ENCODE peak calls at places on chromosomes 12 and 14, in five cellular contexts. I is IMR-90, A is sigmoid colon, S is H7, N is aorta. G is an unnamed sample.

GRCh38 chr12:62860501-62861156 is 74.3 kb downstream of the PPM1H start:
- DNase-seq in I (peak), S (no peak), A (no peak), N (no peak), G (no peak)

GRCh38 chr12:95548056-95548538 is 3.2 kb downstream of the USP44 start:
- DNase-seq in S (peak), N (peak), I (no peak), A (peak), G (peak)

GRCh38 chr14:21024668-21025373 is at the start of gene NDRG2:
- DNase-seq in I (no peak), A (peak), S (peak), N (peak), G (peak)

GRCh38 chr14:80522936-80523335 is 311.6 kb upstream of the DIO2 start:
- DNase-seq in S (no peak), A (no peak), N (no peak), I (peak), G (no peak)

GRCh38 chr14:92914087-92914656 is 8.8 kb upstream of the CHGA start:
- DNase-seq in S (peak), I (peak), A (no peak), N (no peak), G (no peak)

GRCh38 chr12:106189341-106189740 is 50.6 kb upstream of the NUAK1 start:
- DNase-seq in N (no peak), S (peak), A (no peak), I (no peak), G (no peak)

GRCh38 chr12:110312581-110313360 is 31.7 kb downstream of the ATP2A2 start:
- DNase-seq in S (no peak), N (no peak), A (peak), I (peak), G (no peak)

GRCh38 chr12:23980826-23981225 is 31.4 kb upstream of the SOX5 start:
- DNase-seq in A (no peak), I (no peak), N (no peak), S (no peak), G (no peak)

GRCh38 chr12:124848621-124849380 is 14.9 kb downstream of the SCARB1 start:
- DNase-seq in S (no peak), A (no peak), N (no peak), I (no peak), G (no peak)

GRCh38 chr12:57868870-57869609 is 22.5 kb upstream of the CTDSP2 start:
- DNase-seq in N (peak), S (peak), A (peak), I (no peak), G (no peak)

GRCh38 chr12:49680075-49680474 is 27.1 kb downstream of the FMNL3 start:
- DNase-seq in N (no peak), A (no peak), I (no peak), S (no peak), G (no peak)

GRCh38 chr14:19874842-19875241 is at the start of gene OR4K2:
- DNase-seq in I (no peak), A (no peak), N (no peak), S (no peak), G (no peak)

GRCh38 chr14:75138492-75138891 is 11.6 kb upstream of the NEK9 start:
- DNase-seq in S (no peak), A (no peak), N (no peak), I (no peak), G (no peak)

GRCh38 chr14:50044040-50044651 is 72.2 kb downstream of the VCPKMT start:
- DNase-seq in I (no peak), N (no peak), S (no peak), A (no peak), G (no peak)

GRCh38 chr12:110677206-110677911 is 11.6 kb downstream of the HVCN1 start:
- DNase-seq in N (no peak), I (no peak), S (peak), A (no peak), G (no peak)

GRCh38 chr12:122889658-122890561 is 6.0 kb downstream of the VPS37B start:
- DNase-seq in I (no peak), A (no peak), S (peak), N (no peak), G (no peak)

GRCh38 chr14:105187116-105187515 is 6.0 kb upstream of the NUDT14 start:
- DNase-seq in I (no peak), N (no peak), S (no peak), A (no peak), G (no peak)

GRCh38 chr12:63410197-63410596 is 258.1 kb downstream of the DPY19L2 start:
- DNase-seq in I (no peak), S (no peak), N (no peak), A (no peak), G (no peak)

GRCh38 chr14:85572845-85573244 is 42.9 kb downstream of the FLRT2 start:
- DNase-seq in I (peak), A (no peak), S (no peak), N (no peak), G (no peak)

GRCh38 chr14:30143617-30144016 is 216.0 kb upstream of the PRKD1 start:
- DNase-seq in N (no peak), A (no peak), I (peak), S (no peak), G (no peak)

GRCh38 chr14:100881211-100882025 is 22.1 kb downstream of the RTL1 start:
- DNase-seq in I (no peak), N (peak), A (no peak), S (no peak), G (no peak)

GRCh38 chr12:30166416-30166815 is 382.7 kb upstream of the TMTC1 start:
- DNase-seq in N (no peak), A (no peak), I (no peak), S (no peak), G (no peak)

GRCh38 chr12:30164937-30165336 is 381.2 kb upstream of the TMTC1 start:
- DNase-seq in A (no peak), N (no peak), I (no peak), S (no peak), G (no peak)

GRCh38 chr12:30169839-30170591 is 386.3 kb upstream of the TMTC1 start:
- DNase-seq in N (no peak), I (no peak), S (peak), A (no peak), G (no peak)
- H3K4me3 ChIP-seq in N (no peak), I (no peak), S (peak), A (no peak), G (no peak)

DNA sequence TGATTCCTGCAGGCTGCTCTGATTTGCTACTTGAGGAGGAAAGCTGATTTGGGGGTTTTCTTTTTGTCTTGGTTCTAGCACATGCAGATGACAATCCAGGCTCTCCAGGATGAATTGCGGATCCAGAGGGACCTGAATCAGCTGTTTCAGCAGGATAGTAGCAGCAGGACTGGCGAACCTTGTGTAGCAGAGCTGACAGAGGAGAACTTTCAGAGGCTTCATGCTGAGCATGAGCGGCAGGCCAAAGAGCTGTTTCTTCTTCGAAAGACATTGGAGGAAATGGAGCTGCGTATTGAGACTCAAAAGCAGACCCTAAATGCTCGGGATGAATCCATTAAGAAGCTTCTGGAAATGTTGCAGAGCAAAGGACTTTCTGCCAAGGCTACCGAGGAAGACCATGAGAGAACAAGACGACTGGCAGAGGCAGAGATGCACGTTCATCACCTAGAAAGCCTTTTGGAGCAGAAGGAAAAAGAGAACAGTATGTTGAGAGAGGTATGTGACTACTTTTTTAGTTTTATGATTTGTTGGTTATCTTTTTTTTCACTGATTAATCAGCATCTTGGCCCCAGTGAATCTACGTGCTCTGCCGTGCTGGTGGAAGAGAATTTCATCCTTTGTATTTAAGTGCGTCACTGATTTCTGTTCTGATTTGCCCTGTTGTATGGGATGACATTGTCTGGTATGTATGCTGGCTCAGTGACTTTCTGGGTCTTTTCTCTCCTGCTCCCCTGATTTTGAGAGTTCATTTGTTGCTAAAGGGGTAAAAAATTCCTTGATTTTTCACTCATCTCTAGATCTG is 92.3 kb downstream of the ERC1 start:
- DNase-seq in I (no peak), N (no peak), S (no peak), A (no peak), G (no peak)
- H3K4me3 ChIP-seq in I (no peak), N (no peak), S (no peak), A (peak), G (peak)

GRCh38 chr12:52119398-52120254 is 40.1 kb downstream of the SMIM41 start:
- DNase-seq in A (no peak), N (no peak), S (peak), I (no peak), G (no peak)
- H3K4me3 ChIP-seq in A (no peak), N (no peak), S (peak), I (no peak), G (no peak)

GRCh38 chr14:94770815-94771190 is 890 bp upstream of the GSC start:
- DNase-seq in A (no peak), S (no peak), I (no peak), N (no peak), G (no peak)

GRCh38 chr14:94771906-94772468 is 2.1 kb upstream of the GSC start:
- DNase-seq in A (no peak), N (no peak), S (peak), I (no peak), G (no peak)

GRCh38 chr14:94769413-94770250 is at the start of gene GSC:
- DNase-seq in I (peak), S (peak), A (no peak), N (peak), G (no peak)

GRCh38 chr14:94770251-94770749 is 387 bp upstream of the GSC start:
- DNase-seq in I (peak), A (no peak), N (no peak), S (peak), G (no peak)

DNA sequence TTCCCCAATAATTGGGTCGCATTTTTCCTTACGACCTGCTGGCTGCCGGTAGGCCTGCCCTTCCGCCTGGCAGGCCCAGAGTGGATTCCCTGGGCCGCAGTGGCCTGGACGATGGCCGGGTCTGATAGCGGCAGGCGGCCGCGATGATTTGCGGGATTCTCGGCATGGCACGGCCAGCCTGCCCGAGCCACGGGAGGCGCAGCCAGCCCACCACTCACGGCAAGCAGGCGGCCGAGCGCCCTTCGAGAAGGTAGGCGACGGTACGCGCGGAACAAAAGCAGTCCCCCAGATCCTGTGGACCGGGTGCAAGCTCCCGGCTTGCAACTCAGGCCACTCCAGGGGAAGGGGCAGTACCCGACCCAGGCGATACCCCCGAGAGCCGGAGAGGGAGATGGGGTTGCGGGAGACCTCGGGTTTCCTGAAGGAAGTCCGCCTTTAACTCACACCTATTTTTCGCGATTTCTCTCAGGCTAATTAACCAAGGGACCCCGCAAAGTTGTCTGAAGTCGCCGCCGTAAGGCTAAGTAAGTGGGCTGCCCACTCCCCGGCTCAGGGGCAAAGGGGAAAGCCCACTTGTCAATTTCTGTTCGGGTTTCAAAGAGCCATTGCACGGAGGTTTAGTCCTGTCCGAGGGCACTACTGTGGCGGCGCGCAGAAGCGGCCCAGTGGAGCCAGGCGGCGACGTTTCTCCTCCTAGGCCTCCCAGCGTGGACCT is 1.4 kb upstream of the GSC start:
- DNase-seq in S (peak), I (no peak), A (no peak), N (peak), G (no peak)
- H3K4me3 ChIP-seq in S (peak), I (no peak), A (no peak), N (no peak), G (peak)

GRCh38 chr12:116321913-116322312 is 44.4 kb upstream of the MED13L start:
- DNase-seq in I (no peak), N (no peak), A (no peak), S (no peak), G (no peak)

GRCh38 chr12:116319316-116319715 is 41.8 kb upstream of the MED13L start:
- DNase-seq in S (no peak), A (no peak), N (no peak), I (peak), G (no peak)

GRCh38 chr12:116319851-116320621 is 42.5 kb upstream of the MED13L start:
- DNase-seq in S (no peak), N (peak), A (peak), I (peak), G (peak)

GRCh38 chr12:116318738-116319050 is 41.2 kb upstream of the MED13L start:
- DNase-seq in N (no peak), A (peak), S (no peak), I (no peak), G (no peak)

GRCh38 chr12:116320839-116321238 is 43.3 kb upstream of the MED13L start:
- DNase-seq in A (no peak), N (no peak), S (no peak), I (peak), G (no peak)
- H3K4me3 ChIP-seq in A (no peak), N (no peak), S (no peak), I (no peak), G (no peak)

GRCh38 chr14:64703393-64704144 is 655 bp upstream of the PLEKHG3 start:
- DNase-seq in I (no peak), S (no peak), A (peak), N (no peak), G (peak)
- H3K4me3 ChIP-seq in I (peak), S (peak), A (peak), N (peak), G (peak)

GRCh38 chr12:6927999-6928702 is 392 bp downstream of the ATN1 start:
- DNase-seq in I (no peak), S (peak), N (peak), A (no peak), G (peak)

GRCh38 chr12:6927379-6927991 is at the start of gene ATN1:
- DNase-seq in I (peak), S (peak), N (peak), A (peak), G (peak)

GRCh38 chr12:6925239-6925542 is 2.6 kb upstream of the ATN1 start:
- DNase-seq in I (no peak), S (no peak), N (no peak), A (no peak), G (no peak)

GRCh38 chr12:6923851-6924250 is 3.9 kb upstream of the ATN1 start:
- DNase-seq in N (peak), A (peak), I (no peak), S (no peak), G (no peak)

DNA sequence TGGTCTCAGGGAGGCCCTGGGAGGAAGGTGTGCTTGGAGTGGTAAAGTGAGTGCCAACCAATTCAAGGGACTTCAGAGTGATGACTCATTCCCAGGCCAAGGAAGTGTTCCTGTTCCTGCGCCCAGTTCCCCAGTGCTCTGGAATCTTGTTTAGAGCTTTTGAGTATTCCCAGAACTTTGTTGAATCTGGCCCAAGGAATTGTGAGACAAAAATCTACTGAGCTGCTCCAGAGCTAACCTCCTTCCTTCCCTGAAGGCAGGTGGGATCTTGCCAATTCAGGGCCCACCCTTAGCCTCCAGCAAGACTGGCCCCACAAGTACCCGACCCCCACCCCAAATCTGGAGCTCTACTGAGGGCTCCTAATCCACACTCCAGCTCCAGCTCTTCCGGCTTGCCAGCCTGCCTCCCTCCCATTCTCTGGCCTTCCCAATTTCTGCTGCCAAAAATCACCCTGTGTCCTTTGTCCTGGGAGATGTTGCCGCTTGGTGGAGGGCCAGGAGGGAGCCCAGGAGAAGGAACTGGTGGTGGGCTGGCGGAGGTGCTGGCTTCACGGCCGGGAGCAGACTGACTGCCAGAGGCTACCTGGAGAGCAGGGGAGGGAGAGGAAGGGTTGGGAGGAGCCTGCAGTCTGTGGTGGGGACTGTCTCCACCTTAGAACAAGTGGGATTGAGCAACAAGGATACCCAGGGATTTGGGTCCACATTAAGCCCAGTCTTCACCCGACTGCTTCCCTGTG is 2.0 kb upstream of the ATN1 start:
- DNase-seq in S (peak), N (peak), A (peak), I (peak), G (peak)
- H3K4me3 ChIP-seq in S (peak), N (peak), A (peak), I (peak), G (peak)

DNA sequence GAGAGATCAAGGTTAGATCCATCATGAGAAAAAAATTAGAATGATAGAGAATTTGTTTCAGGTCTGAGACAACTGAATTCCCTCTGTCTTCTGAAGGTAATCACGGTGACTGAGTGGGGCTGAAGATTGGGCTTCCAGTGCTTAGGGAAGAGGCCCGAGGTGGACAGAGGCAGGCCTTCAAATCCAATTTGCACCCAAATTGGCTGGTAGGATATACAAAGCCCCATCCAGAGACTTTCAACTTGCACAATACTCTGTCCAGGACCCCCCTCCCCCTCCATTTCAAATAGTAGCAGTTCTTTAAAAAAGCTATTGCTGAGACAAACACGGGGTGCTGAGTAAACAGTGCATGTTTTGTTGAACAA is 3.7 kb upstream of the FOXG1 start:
- DNase-seq in N (no peak), I (no peak), S (no peak), A (no peak), G (no peak)
- H3K4me3 ChIP-seq in N (no peak), I (no peak), S (no peak), A (no peak), G (no peak)

G was measured in coronary artery.